ENCODE peak calls at places on chromosomes 3 and 15, in four cellular contexts. T is endothelial cell of umbilical vein, J is PC-9, N is esophagus squamous epithelium. L is an unnamed sample.
A peak's percentile ranks its signal among the peaks of the same experiment; 100 is the strongest.

GRCh38 chr3:188217011-188217463 is 63.1 kb downstream of the LPP start:
- DNase-seq in J (no peak), N (no peak), T (no peak), L (no peak)

GRCh38 chr15:95843241-95843851 is 487.2 kb upstream of the NR2F2 start:
- DNase-seq in J (no peak), N (no peak), T (no peak), L (no peak)

GRCh38 chr3:72004749-72005292 is 219.9 kb upstream of the PROK2 start:
- DNase-seq in J (no peak), T (no peak), N (no peak), L (peak; percentile 53)

GRCh38 chr3:62875103-62876002 is at the start of gene CADPS:
- DNase-seq in N (no peak), J (no peak), T (no peak), L (no peak)

GRCh38 chr3:48938156-48938555 is 19.5 kb downstream of the ARIH2 start:
- DNase-seq in J (no peak), N (no peak), T (no peak), L (no peak)

GRCh38 chr3:32403663-32404062 is 12.0 kb downstream of the CMTM7 start:
- DNase-seq in J (no peak), N (no peak), T (no peak), L (peak; percentile 81)

GRCh38 chr15:79572691-79573340 is 140.7 kb downstream of the MINAR1 start:
- DNase-seq in N (no peak), T (no peak), J (no peak), L (no peak)

GRCh38 chr15:92116320-92116719 is 262.8 kb downstream of the SLCO3A1 start:
- DNase-seq in N (no peak), J (no peak), T (no peak), L (no peak)

GRCh38 chr15:90087454-90088154 is 14.7 kb downstream of the IDH2 start:
- DNase-seq in T (peak; percentile 32), N (no peak), J (no peak), L (no peak)

GRCh38 chr3:20646425-20646824 is 460.4 kb upstream of the SGO1 start:
- DNase-seq in N (no peak), T (no peak), J (no peak), L (no peak)

GRCh38 chr3:172629470-172629869 is 81.4 kb downstream of the NCEH1 start:
- DNase-seq in N (no peak), J (no peak), T (no peak), L (no peak)

GRCh38 chr15:67133738-67134576 is 68.6 kb downstream of the SMAD3 start:
- DNase-seq in N (no peak), J (no peak), T (peak; percentile 88), L (peak; percentile 56)

GRCh38 chr3:168249539-168250414 is 154.1 kb upstream of the GOLIM4 start:
- DNase-seq in T (peak; percentile 72), J (peak; percentile 87), N (no peak), L (peak; percentile 50)

GRCh38 chr3:70247955-70248354 is 64.5 kb downstream of the MDFIC2 start:
- DNase-seq in J (no peak), N (no peak), T (peak; percentile 82), L (peak; percentile 32)

GRCh38 chr3:98986073-98986472 is 84.6 kb upstream of the DCBLD2 start:
- DNase-seq in T (peak; percentile 92), J (peak; percentile 16), N (no peak), L (peak; percentile 95)

GRCh38 chr3:30805695-30806094 is 88.8 kb downstream of the GADL1 start:
- DNase-seq in N (no peak), T (no peak), J (no peak), L (no peak)

GRCh38 chr3:133494469-133494868 is 79.0 kb upstream of the CDV3 start:
- DNase-seq in T (no peak), J (no peak), N (no peak), L (no peak)

GRCh38 chr3:143608966-143609365 is 239.3 kb downstream of the SLC9A9 start:
- DNase-seq in T (no peak), J (no peak), N (no peak), L (peak; percentile 72)

GRCh38 chr3:12522721-12523120 is 22.6 kb downstream of the MKRN2OS start:
- DNase-seq in N (no peak), J (no peak), T (no peak), L (no peak)

GRCh38 chr3:193872265-193872753 is 263.6 kb upstream of the HES1 start:
- DNase-seq in N (no peak), T (peak; percentile 72), J (peak; percentile 94), L (peak; percentile 100)

GRCh38 chr3:196969660-196970546 is 1.3 kb upstream of the PIGZ start:
- DNase-seq in T (peak; percentile 57), J (peak; percentile 80), N (no peak), L (peak; percentile 20)

GRCh38 chr15:75156306-75157215 is 45.1 kb upstream of the C15orf39 start:
- DNase-seq in J (peak; percentile 64), T (no peak), N (no peak), L (no peak)

GRCh38 chr3:38643592-38643991 is 5.9 kb downstream of the SCN5A start:
- DNase-seq in T (no peak), J (no peak), N (no peak), L (no peak)

GRCh38 chr3:170563712-170564423 is 22.0 kb downstream of the SLC7A14 start:
- DNase-seq in T (peak; percentile 86), J (no peak), N (no peak), L (no peak)

GRCh38 chr3:146160233-146160963 is 586 bp downstream of the PLOD2 start:
- DNase-seq in T (peak; percentile 96), J (peak; percentile 74), N (no peak), L (peak; percentile 76)

GRCh38 chr15:67715166-67715565 is 110.1 kb upstream of the SKOR1 start:
- DNase-seq in T (no peak), N (no peak), J (no peak), L (no peak)

DNA sequence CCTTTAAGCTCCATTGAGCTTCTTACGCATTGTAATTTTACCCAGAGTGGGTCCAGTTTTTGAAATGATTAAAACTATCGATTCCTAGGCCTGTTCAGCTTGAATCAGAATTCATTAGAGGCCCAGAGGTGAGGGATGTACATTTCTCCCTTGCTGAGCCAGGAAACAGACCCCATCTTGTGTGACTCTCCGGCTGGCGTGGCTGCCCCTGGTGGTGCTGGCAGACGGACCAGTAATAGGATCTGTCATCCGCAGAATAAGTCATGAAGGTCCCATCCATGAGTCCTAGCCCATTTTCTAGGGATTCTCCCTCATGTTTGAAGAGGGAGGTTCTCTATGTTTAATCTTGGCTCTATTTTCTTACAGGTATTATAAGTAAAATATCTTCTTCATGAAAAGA is 40.2 kb upstream of the VPS8 start:
- DNase-seq in T (no peak), N (no peak), J (no peak), L (no peak)
- TF ChIP-seq CTCF in T (no peak), N (no peak), J (no peak), L (no peak)

DNA sequence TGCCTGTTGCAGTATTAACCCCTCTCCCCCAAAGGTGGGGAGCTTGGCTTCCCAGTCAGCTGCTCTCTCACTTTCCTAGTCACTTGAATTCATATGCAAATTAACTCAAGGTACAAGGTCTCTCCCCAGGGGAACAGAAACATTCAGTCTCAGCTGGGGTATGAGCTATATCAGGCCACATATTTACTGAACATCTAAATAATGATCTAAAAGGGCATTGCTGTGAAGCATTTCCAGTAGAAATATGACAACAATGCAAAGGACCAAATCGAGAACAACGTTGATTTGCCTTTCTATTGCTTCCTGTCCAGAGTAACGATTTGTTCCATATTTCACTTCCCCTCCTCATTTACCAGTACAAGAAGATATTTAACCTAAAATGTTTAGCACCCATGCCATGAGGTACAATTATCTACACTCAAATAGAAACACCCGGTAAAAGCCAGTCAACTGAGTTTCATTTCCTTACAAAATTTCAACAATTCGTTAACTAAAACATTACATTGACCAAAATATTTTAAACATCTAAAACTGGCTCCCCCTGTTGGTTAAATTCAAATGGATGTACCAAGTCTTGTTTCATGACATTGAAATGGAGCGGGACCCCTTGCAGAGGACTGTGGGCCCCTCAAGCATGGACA is 36.5 kb upstream of the KLHL6 start:
- DNase-seq in T (peak; percentile 30), J (no peak), N (no peak), L (peak; percentile 8)
- H3K4me3 ChIP-seq in T (no peak overlapping the region), J (no peak overlapping the region), N (no peak overlapping the region), L (no peak overlapping the region)

GRCh38 chr3:61788623-61789507 is 227.5 kb downstream of the PTPRG start:
- DNase-seq in N (no peak), J (no peak), T (no peak), L (no peak)
- H3K27me3 ChIP-seq in N (no peaks in the 10 kb centered on the region), J (no peaks in the 10 kb centered on the region), T (no peaks in the 10 kb centered on the region), L (no peaks in the 10 kb centered on the region)

GRCh38 chr3:123344941-123345594 is 103.8 kb downstream of the ADCY5 start:
- DNase-seq in T (no peak), N (no peak), J (no peak), L (no peak)
- TF ChIP-seq CTCF in T (no peak), N (no peak), J (no peak), L (no peak)

GRCh38 chr3:132461544-132461943 is 44.2 kb downstream of the DNAJC13 start:
- DNase-seq in N (no peak), J (no peak), T (no peak), L (no peak)
- H3K4me3 ChIP-seq in N (no peak overlapping the region), J (no peak overlapping the region), T (no peak overlapping the region), L (no peak overlapping the region)

GRCh38 chr3:137767146-137768020 is 3.3 kb downstream of the SOX14 start:
- DNase-seq in T (no peak), N (no peak), J (no peak), L (no peak)
- H3K27me3 ChIP-seq in T (peaks cover 99% of the 10 kb centered on the region), N (peaks cover 53% of the 10 kb centered on the region), J (peaks cover 81% of the 10 kb centered on the region), L (peaks cover 88% of the 10 kb centered on the region)

DNA sequence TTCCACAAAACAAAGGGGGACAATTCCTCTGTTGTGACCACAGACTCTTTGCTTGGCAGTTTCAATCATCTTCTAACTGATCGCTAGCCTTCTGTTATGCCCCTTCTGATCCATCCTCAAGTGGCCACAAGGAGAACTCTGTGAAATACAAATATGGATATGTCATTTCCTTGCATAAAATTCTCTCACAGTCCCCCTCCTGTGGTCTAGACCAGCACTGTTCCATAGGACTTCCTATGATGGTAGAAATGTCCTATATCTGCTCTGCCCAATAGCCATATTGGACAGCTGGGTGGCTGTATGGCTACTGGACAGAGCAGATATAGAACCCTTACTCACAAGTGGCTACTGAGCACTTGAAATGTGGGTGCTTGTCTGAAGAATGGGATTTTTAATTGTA is 25.9 kb upstream of the SNRK start:
- DNase-seq in T (peak; percentile 17), J (no peak), N (no peak), L (peak; percentile 11)
- TF ChIP-seq CTCF in T (no peak), J (no peak), N (no peak), L (no peak)

GRCh38 chr15:44734839-44735481 is 1.4 kb upstream of the TRIM69 start:
- DNase-seq in J (no peak), N (no peak), T (no peak), L (no peak)
- H3K4me3 ChIP-seq in J (no peak overlapping the region), N (no peak overlapping the region), T (no peak overlapping the region), L (no peak overlapping the region)

L was measured in bronchial epithelial cell.